ENCODE peak calls at places on chromosomes 4 and X, in eight cellular contexts. C is lower leg skin, J is NT2/D1, S is non-pigmented ciliary epithelial cell, E is SK-N-DZ, Y is SJSA1, A is fibroblast of pulmonary artery, V is Daoy. T is an unnamed sample.

GRCh38 chr4:119020158-119020557 is 115.5 kb upstream of the MYOZ2 start:
- DNase-seq in C (no peak), J (no peak), S (no peak), E (no peak), Y (no peak), A (peak), V (no peak), T (no peak)

GRCh38 chr4:7823416-7823824 is 116.2 kb downstream of the AFAP1 start:
- DNase-seq in C (peak), J (no peak), S (no peak), E (no peak), Y (no peak), A (peak), V (no peak), T (no peak)

GRCh38 chr4:76558391-76559235 is 123.6 kb downstream of the SHROOM3 start:
- DNase-seq in C (no peak), J (peak), S (no peak), E (no peak), Y (no peak), A (no peak), V (no peak), T (no peak)

GRCh38 chrX:46180258-46180687 is 364.9 kb downstream of the ZNF674 start:
- DNase-seq in C (no peak), J (peak), S (peak), E (no peak), Y (peak), A (peak), V (peak), T (no peak)

GRCh38 chrX:1440506-1440905 is 12.2 kb downstream of the ASMTL start:
- DNase-seq in C (no peak), J (no peak), S (no peak), E (no peak), Y (peak), A (no peak), V (no peak), T (no peak)

GRCh38 chr4:119517361-119518229 is 111.0 kb downstream of the PDE5A start:
- DNase-seq in C (no peak), J (no peak), S (peak), E (peak), Y (no peak), A (peak), V (no peak), T (no peak)

GRCh38 chr4:18630218-18631110 is 608.9 kb upstream of the LCORL start:
- DNase-seq in C (no peak), J (no peak), S (no peak), E (no peak), Y (no peak), A (no peak), V (no peak), T (no peak)

GRCh38 chrX:25144043-25144940 is 128.5 kb upstream of the ARX start:
- DNase-seq in C (peak), J (peak), S (no peak), E (peak), Y (peak), A (peak), V (peak), T (no peak)

GRCh38 chrX:9195199-9195880 is 161.4 kb upstream of the FAM9B start:
- DNase-seq in C (no peak), J (no peak), S (no peak), E (no peak), Y (no peak), A (no peak), V (no peak), T (no peak)

GRCh38 chrX:68261060-68261672 is 172.1 kb downstream of the OPHN1 start:
- DNase-seq in C (peak), J (no peak), S (no peak), E (no peak), Y (no peak), A (peak), V (peak), T (no peak)

GRCh38 chr4:158006973-158007372 is 165.9 kb downstream of the GASK1B start:
- DNase-seq in C (peak), J (no peak), S (no peak), E (no peak), Y (no peak), A (peak), V (no peak), T (no peak)